ENCODE peak calls at places on chromosomes 2 and 18, in seven cellular contexts. Q is SK-N-SH, N is HepG2, F is HCT116, K is H1, Z is K562, S is GM12878. R is an unnamed sample.

GRCh38 chr2:46315103-46315890 is 18.1 kb downstream of the EPAS1 start:
- DNase-seq in F (peak), N (peak), S (no peak), Q (peak), Z (peak), K (no peak), R (no peak)

GRCh38 chr2:15481000-15481399 is 80.1 kb downstream of the NBAS start:
- DNase-seq in Q (no peak), K (no peak), S (no peak), N (no peak), Z (no peak), F (no peak), R (no peak)

GRCh38 chr18:73980289-73980979 is 167.2 kb downstream of the FBXO15 start:
- DNase-seq in Z (peak), S (no peak), F (peak), N (peak), K (peak), Q (peak), R (peak)

GRCh38 chr18:31373641-31374040 is 2.9 kb upstream of the DSG4 start:
- DNase-seq in K (no peak), Q (no peak), N (peak), S (no peak), F (no peak), Z (no peak), R (no peak)

GRCh38 chr2:5692561-5693287 is 540 bp downstream of the SOX11 start:
- DNase-seq in Z (no peak), F (no peak), S (no peak), N (no peak), K (no peak), Q (peak), R (no peak)

GRCh38 chr2:135563793-135564192 is 32.5 kb downstream of the R3HDM1 start:
- DNase-seq in N (peak), Q (no peak), K (no peak), S (no peak), F (no peak), Z (no peak), R (no peak)

GRCh38 chr2:190119257-190119656 is 56.7 kb upstream of the MSTN start:
- DNase-seq in K (peak), F (no peak), Z (peak), S (no peak), Q (no peak), N (no peak), R (no peak)

GRCh38 chr2:1727101-1727771 is 17.1 kb downstream of the PXDN start:
- DNase-seq in Z (no peak), N (no peak), Q (no peak), K (no peak), F (no peak), S (no peak), R (no peak)

GRCh38 chr18:13619505-13620205 is 106.7 kb downstream of the FAM210A start:
- DNase-seq in K (no peak), Z (peak), N (no peak), S (no peak), Q (no peak), F (no peak), R (no peak)

GRCh38 chr2:222904557-222905258 is 43.9 kb downstream of the ACSL3 start:
- DNase-seq in S (no peak), F (no peak), Q (no peak), N (no peak), Z (no peak), K (no peak), R (no peak)

DNA sequence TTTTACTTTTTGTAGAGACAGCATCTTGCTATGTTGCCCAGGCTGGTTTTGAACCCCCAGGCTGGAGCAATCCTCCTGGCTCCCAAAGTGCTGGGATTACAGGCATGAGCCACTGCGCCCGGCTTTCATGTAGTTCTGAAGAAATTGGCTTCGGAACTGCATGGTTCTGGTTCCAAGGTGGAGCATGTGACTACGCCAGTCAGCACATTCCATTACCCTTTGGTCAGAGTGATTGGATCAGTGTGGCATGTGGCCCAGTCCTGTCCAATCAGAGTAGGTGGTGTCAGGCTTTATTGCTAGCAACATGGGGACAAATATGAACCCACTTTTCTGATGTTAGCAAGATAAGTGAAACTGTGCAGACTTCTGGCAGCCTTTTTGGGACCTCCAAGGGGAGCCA is 16.3 kb upstream of the ATOH8 start:
- DNase-seq in N (peak), Z (no peak), Q (no peak), S (no peak), F (no peak), K (no peak), R (no peak)
- TF ChIP-seq JUND in N (no peak), Z (no peak), Q (peak), S (no peak), F (no peak), K (no peak), R (no peak)

GRCh38 chr18:63878982-63879381 is 8.5 kb upstream of the SERPINB2 start:
- DNase-seq in K (no peak), N (no peak), F (no peak), Z (no peak), S (no peak), Q (no peak), R (no peak)

GRCh38 chr18:63882333-63883141 is 5.0 kb upstream of the SERPINB2 start:
- DNase-seq in N (no peak), S (no peak), Z (no peak), Q (no peak), F (peak), K (no peak), R (no peak)

GRCh38 chr18:63881851-63882250 is 5.7 kb upstream of the SERPINB2 start:
- DNase-seq in S (no peak), Z (no peak), Q (no peak), F (no peak), N (no peak), K (no peak), R (no peak)

GRCh38 chr18:63879684-63880083 is 7.8 kb upstream of the SERPINB2 start:
- DNase-seq in F (no peak), Z (no peak), S (no peak), N (no peak), K (no peak), Q (no peak), R (no peak)

GRCh38 chr18:63878343-63878742 is 9.2 kb upstream of the SERPINB2 start:
- DNase-seq in S (no peak), Z (no peak), K (no peak), Q (no peak), N (no peak), F (no peak), R (no peak)
- TF ChIP-seq JUND in S (no peak), Z (no peak), K (no peak), Q (no peak), N (no peak), F (no peak), R (no peak)

DNA sequence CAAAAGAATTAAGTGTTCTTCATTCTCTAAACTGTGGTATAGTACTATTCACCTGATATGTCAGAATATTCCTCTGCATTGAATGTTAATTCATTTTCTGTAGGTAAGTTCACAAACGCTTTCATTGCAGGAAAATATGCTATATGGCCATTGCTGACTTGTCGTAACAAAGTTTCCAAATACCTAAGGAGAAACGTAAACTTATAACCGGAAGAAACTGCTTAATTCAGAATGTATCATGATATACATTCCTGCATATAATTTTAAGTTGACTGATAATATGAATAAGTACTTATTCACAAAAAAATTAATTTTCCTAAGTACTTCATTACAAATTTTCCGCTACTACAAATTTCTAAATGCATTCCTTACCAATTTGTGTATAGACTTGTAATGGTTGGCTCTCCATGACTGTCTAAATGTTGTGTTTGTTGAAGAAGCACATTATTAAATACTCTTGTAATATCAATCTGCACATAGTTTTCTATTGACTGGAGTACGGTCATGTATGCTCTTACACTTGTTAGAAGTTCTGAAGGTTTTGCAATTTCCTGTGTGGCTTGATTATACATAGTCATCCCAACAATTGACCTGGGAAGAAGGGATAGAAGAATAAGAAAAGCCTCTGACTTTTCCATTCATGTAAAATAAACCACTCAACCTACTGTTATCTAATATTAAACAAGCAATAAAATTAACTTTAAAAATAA is 85.4 kb downstream of the NCKAP1 start:
- DNase-seq in K (no peak), F (no peak), Q (no peak), S (no peak), N (no peak), Z (no peak), R (no peak)
- TF ChIP-seq JUND in K (no peak), F (no peak), Q (no peak), S (no peak), N (no peak), Z (no peak), R (no peak)

GRCh38 chr2:206253125-206253787 is 21.2 kb upstream of the ZDBF2 start:
- DNase-seq in Q (no peak), K (no peak), Z (no peak), S (no peak), N (no peak), F (no peak), R (no peak)
- TF ChIP-seq JUND in Q (no peak), K (no peak), Z (no peak), S (no peak), N (no peak), F (no peak), R (no peak)

GRCh38 chr2:13414907-13415306 is 698.2 kb downstream of the TRIB2 start:
- DNase-seq in S (no peak), Q (peak), F (no peak), K (no peak), Z (no peak), N (no peak), R (no peak)
- TF ChIP-seq JUND in S (no peak), Q (no peak), F (no peak), K (no peak), Z (no peak), N (no peak), R (no peak)

GRCh38 chr18:833197-833596 is 21.2 kb upstream of the YES1 start:
- DNase-seq in K (no peak), S (no peak), N (no peak), Q (no peak), Z (no peak), F (no peak), R (no peak)
- TF ChIP-seq JUND in K (no peak), S (no peak), N (no peak), Q (no peak), Z (no peak), F (no peak), R (no peak)

GRCh38 chr2:186256540-186256939 is 229.5 kb upstream of the ZC3H15 start:
- DNase-seq in Q (peak), N (peak), F (peak), S (peak), K (no peak), Z (no peak), R (peak)
- TF ChIP-seq JUND in Q (no peak), N (no peak), F (no peak), S (no peak), K (no peak), Z (no peak), R (no peak)

GRCh38 chr2:30915485-30915884 is 108.2 kb upstream of the CAPN13 start:
- DNase-seq in Q (peak), K (peak), N (peak), F (peak), Z (peak), S (no peak), R (peak)

GRCh38 chr2:30912056-30912455 is 104.8 kb upstream of the CAPN13 start:
- DNase-seq in N (no peak), S (no peak), F (no peak), Z (no peak), Q (no peak), K (no peak), R (no peak)

GRCh38 chr2:30914456-30914855 is 107.2 kb upstream of the CAPN13 start:
- DNase-seq in Z (no peak), F (no peak), K (no peak), Q (no peak), S (no peak), N (no peak), R (no peak)

GRCh38 chr2:30911327-30911726 is 104.1 kb upstream of the CAPN13 start:
- DNase-seq in Z (no peak), S (no peak), K (no peak), N (no peak), Q (no peak), F (no peak), R (no peak)

GRCh38 chr2:30910686-30911085 is 103.4 kb upstream of the CAPN13 start:
- DNase-seq in Q (no peak), F (no peak), K (no peak), N (no peak), Z (no peak), S (no peak), R (no peak)
- TF ChIP-seq JUND in Q (no peak), F (no peak), K (no peak), N (no peak), Z (no peak), S (no peak), R (no peak)

GRCh38 chr18:10579079-10579867 is 53.4 kb downstream of the NAPG start:
- DNase-seq in Q (no peak), Z (peak), K (no peak), F (no peak), S (no peak), N (no peak), R (no peak)
- TF ChIP-seq JUND in Q (no peak), Z (no peak), K (no peak), F (no peak), S (no peak), N (no peak), R (no peak)

DNA sequence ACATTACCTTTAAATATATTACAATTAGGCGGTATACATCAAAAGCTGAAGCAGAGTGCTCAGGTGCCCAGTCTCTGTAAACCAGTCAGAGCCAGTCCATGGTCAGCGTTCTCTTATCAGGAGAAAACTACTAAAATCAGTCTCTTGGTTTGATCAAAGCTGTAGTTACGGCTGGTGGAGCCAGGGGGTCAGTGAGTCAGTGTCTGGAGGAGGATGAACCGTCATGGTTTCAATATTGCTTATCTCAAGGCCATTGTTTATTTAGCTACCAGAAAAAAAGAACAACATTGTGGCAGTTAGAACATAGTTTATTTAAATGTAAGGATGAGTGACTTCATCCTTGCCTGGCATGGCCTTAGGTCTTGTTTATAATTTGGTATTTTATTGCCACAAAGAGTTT is 71.3 kb upstream of the NYAP2 start:
- DNase-seq in Q (no peak), K (no peak), N (peak), S (no peak), F (no peak), Z (no peak), R (no peak)
- TF ChIP-seq JUND in Q (no peak), K (no peak), N (no peak), S (no peak), F (no peak), Z (no peak), R (no peak)